ENCODE peak calls at places on chromosome 5, in nine cellular contexts. G is stomach, X is AG09309, O is WTC11, D is heart left ventricle, F is HFF-Myc, U is HT1080, N is uterus, V is HEK293T. E is an unnamed sample.

GRCh38 chr5:124659798-124660197 is 86.6 kb downstream of the ZNF608 start:
- DNase-seq in F (no peak), G (no peak), D (no peak), O (no peak), X (no peak), N (no peak), V (no peak), U (no peak), E (no peak)

GRCh38 chr5:14849516-14850294 is 21.9 kb downstream of the ANKH start:
- DNase-seq in D (no peak), N (no peak), O (no peak), V (no peak), F (no peak), G (no peak), X (no peak), U (no peak), E (no peak)

GRCh38 chr5:112689510-112689909 is 48.2 kb upstream of the APC start:
- DNase-seq in N (no peak), X (no peak), F (no peak), D (no peak), V (no peak), G (no peak), U (peak; percentile 37), O (no peak), E (no peak)

GRCh38 chr5:77971965-77972544 is 195.9 kb upstream of the TBCA start:
- DNase-seq in X (no peak), D (no peak), O (no peak), G (no peak), N (no peak), F (no peak), U (no peak), V (no peak), E (no peak)

GRCh38 chr5:16626696-16627264 is 10.0 kb upstream of the RETREG1 start:
- DNase-seq in U (no peak), N (no peak), F (no peak), V (no peak), D (no peak), O (no peak), X (no peak), G (no peak), E (no peak)

GRCh38 chr5:9409413-9410089 is 136.3 kb downstream of the SEMA5A start:
- DNase-seq in D (no peak), V (no peak), N (no peak), U (no peak), F (no peak), X (no peak), O (no peak), G (no peak), E (no peak)

GRCh38 chr5:132761321-132762240 is 14.4 kb downstream of the CCNI2 start:
- DNase-seq in D (no peak), G (no peak), O (no peak), N (no peak), U (no peak), X (no peak), F (no peak), V (no peak), E (no peak)

GRCh38 chr5:66554211-66554610 is 42.0 kb upstream of the MAST4 start:
- DNase-seq in D (no peak), X (no peak), G (no peak), O (no peak), N (no peak), U (peak; percentile 89), F (no peak), V (no peak), E (no peak)

GRCh38 chr5:31066655-31067328 is 126.7 kb upstream of the CDH6 start:
- DNase-seq in U (no peak), V (no peak), N (no peak), O (no peak), X (peak; percentile 35), D (no peak), F (no peak), G (no peak), E (no peak)

GRCh38 chr5:2750026-2750757 is 1.3 kb downstream of the IRX2 start:
- DNase-seq in D (no peak), U (no peak), N (no peak), X (no peak), O (peak; percentile 65), V (no peak), F (no peak), G (no peak), E (no peak)

GRCh38 chr5:458547-459353 is 15.8 kb downstream of the EXOC3 start:
- DNase-seq in V (no peak), G (no peak), F (no peak), X (no peak), O (no peak), U (peak; percentile 60), D (no peak), N (peak; percentile 9), E (no peak)

GRCh38 chr5:108386345-108387061 is 4.6 kb upstream of the FBXL17 start:
- DNase-seq in X (no peak), V (no peak), O (no peak), N (no peak), F (no peak), U (no peak), G (no peak), D (no peak), E (no peak)

GRCh38 chr5:573206-573605 is 38.9 kb upstream of the CEP72 start:
- DNase-seq in D (no peak), X (no peak), O (no peak), N (no peak), V (no peak), F (no peak), U (no peak), G (no peak), E (no peak)

GRCh38 chr5:160479926-160480325 is 58.3 kb downstream of the PTTG1 start:
- DNase-seq in D (no peak), G (no peak), F (no peak), U (peak; percentile 93), X (peak; percentile 67), O (no peak), V (no peak), N (no peak), E (no peak)

GRCh38 chr5:31269259-31269658 is 75.8 kb downstream of the CDH6 start:
- DNase-seq in X (no peak), D (no peak), V (no peak), G (no peak), O (no peak), F (no peak), N (no peak), U (no peak), E (no peak)

GRCh38 chr5:174425964-174426290 is 298.5 kb upstream of the MSX2 start:
- DNase-seq in U (no peak), O (no peak), D (no peak), V (no peak), N (no peak), X (no peak), G (no peak), F (no peak), E (no peak)

GRCh38 chr5:179142434-179143198 is 82.4 kb downstream of the ZNF354C start:
- DNase-seq in F (peak; percentile 27), N (no peak), X (peak; percentile 16), V (no peak), D (no peak), O (no peak), U (peak; percentile 32), G (no peak), E (no peak)

GRCh38 chr5:122385786-122386185 is 73.7 kb downstream of the SNCAIP start:
- DNase-seq in D (no peak), O (no peak), V (no peak), U (no peak), F (no peak), N (peak; percentile 19), G (no peak), X (peak; percentile 77), E (no peak)

GRCh38 chr5:110536120-110537115 is 190.1 kb downstream of the TMEM232 start:
- DNase-seq in X (no peak), F (no peak), N (no peak), D (no peak), O (peak; percentile 24), V (no peak), U (no peak), G (no peak), E (peak; percentile 43)

GRCh38 chr5:11182441-11183080 is 421.5 kb upstream of the DAP start:
- DNase-seq in O (peak; percentile 22), V (peak; percentile 34), N (no peak), D (no peak), U (peak; percentile 49), G (no peak), F (peak; percentile 16), X (no peak), E (peak; percentile 22)

GRCh38 chr5:56207537-56207936 is 25.6 kb downstream of the ANKRD55 start:
- DNase-seq in O (no peak), N (no peak), D (no peak), U (no peak), G (no peak), X (no peak), F (no peak), V (no peak), E (no peak)

GRCh38 chr5:135375040-135375439 is 24.0 kb downstream of the MACROH2A1 start:
- DNase-seq in D (no peak), X (no peak), G (no peak), F (no peak), O (no peak), V (no peak), U (no peak), N (no peak), E (no peak)

GRCh38 chr5:93257616-93258015 is 323.4 kb downstream of the NR2F1-AS1 start:
- DNase-seq in O (no peak), X (no peak), N (no peak), V (no peak), D (no peak), G (no peak), F (no peak), U (peak; percentile 45), E (no peak)

GRCh38 chr5:142296914-142297417 is 27.9 kb downstream of the SPRY4 start:
- DNase-seq in N (no peak), U (peak; percentile 86), X (peak; percentile 37), G (no peak), O (no peak), D (peak; percentile 57), V (no peak), F (peak; percentile 86), E (no peak)

GRCh38 chr5:96565843-96566242 is 96.3 kb upstream of the CAST start:
- DNase-seq in D (no peak), F (peak; percentile 45), U (peak; percentile 75), V (no peak), O (no peak), X (no peak), G (no peak), N (no peak), E (no peak)

GRCh38 chr5:71744009-71744792 is 25.1 kb downstream of the CARTPT start:
- DNase-seq in O (no peak), G (peak; percentile 63), N (no peak), X (no peak), F (no peak), D (no peak), U (no peak), V (no peak), E (no peak)

GRCh38 chr5:101977729-101978345 is 318.2 kb downstream of the SLCO4C1 start:
- DNase-seq in X (no peak), O (no peak), D (no peak), V (peak; percentile 37), F (peak; percentile 12), U (peak; percentile 50), N (no peak), G (no peak), E (peak; percentile 28)

GRCh38 chr5:104186100-104186499 is 623.5 kb upstream of the NUDT12 start:
- DNase-seq in U (peak; percentile 31), V (no peak), N (no peak), X (no peak), O (peak; percentile 16), F (no peak), D (no peak), G (no peak), E (no peak)

GRCh38 chr5:86909896-86910295 is 292.2 kb downstream of the COX7C start:
- DNase-seq in U (no peak), O (no peak), N (no peak), D (no peak), G (no peak), X (peak; percentile 61), V (no peak), F (peak; percentile 46), E (no peak)

GRCh38 chr5:102670224-102670836 is 84.8 kb upstream of the PAM start:
- DNase-seq in D (peak; percentile 32), U (peak; percentile 33), N (no peak), O (peak; percentile 59), F (no peak), X (no peak), V (peak; percentile 65), G (no peak), E (no peak)

GRCh38 chr5:116908537-116908936 is 333.9 kb upstream of the SEMA6A start:
- DNase-seq in N (no peak), F (no peak), U (no peak), V (no peak), D (no peak), X (no peak), G (no peak), O (no peak), E (no peak)